ENCODE peak calls at places on chromosomes 13 and 19, in eight cellular contexts. I is AG04450, L is cortex of kidney, E is DMS79, Q is myocyte, F is frontal cortex, O is A172, G is NCI-H146. D is an unnamed sample.

GRCh38 chr19:49447485-49448431 is 3.9 kb downstream of the PIH1D1 start:
- DNase-seq in I (no peak), L (no peak), E (no peak), Q (no peak), F (no peak), O (no peak), G (peak), D (no peak)

GRCh38 chr13:44230736-44231135 is 142.9 kb upstream of the SERP2 start:
- DNase-seq in I (no peak), L (no peak), E (no peak), Q (no peak), F (no peak), O (peak), G (no peak), D (no peak)

GRCh38 chr19:5595129-5595528 is 27.4 kb upstream of the TINCR start:
- DNase-seq in I (no peak), L (no peak), E (no peak), Q (no peak), F (no peak), O (no peak), G (no peak), D (no peak)

GRCh38 chr19:2495130-2495641 is 19.3 kb downstream of the GADD45B start:
- DNase-seq in I (no peak), L (no peak), E (no peak), Q (peak), F (peak), O (peak), G (no peak), D (no peak)

GRCh38 chr19:42091300-42092266 is 15.6 kb downstream of the ZNF574 start:
- DNase-seq in I (no peak), L (no peak), E (no peak), Q (peak), F (no peak), O (no peak), G (no peak), D (no peak)

GRCh38 chr13:51068501-51068900 is 42.6 kb downstream of the C13orf42 start:
- DNase-seq in I (no peak), L (no peak), E (no peak), Q (peak), F (no peak), O (no peak), G (no peak), D (no peak)

GRCh38 chr13:21243045-21243842 is 66.8 kb downstream of the MRPL57 start:
- DNase-seq in I (no peak), L (no peak), E (peak), Q (no peak), F (no peak), O (no peak), G (peak), D (no peak)

GRCh38 chr19:4378886-4379285 is 21.5 kb downstream of the SH3GL1 start:
- DNase-seq in I (no peak), L (no peak), E (no peak), Q (no peak), F (no peak), O (no peak), G (no peak), D (no peak)

GRCh38 chr19:35247526-35248309 is 1.1 kb upstream of the LSR start:
- DNase-seq in I (no peak), L (no peak), E (peak), Q (no peak), F (peak), O (peak), G (peak), D (peak)

GRCh38 chr13:36766295-36766694 is 52.7 kb upstream of the RFXAP start:
- DNase-seq in I (no peak), L (no peak), E (no peak), Q (no peak), F (no peak), O (peak), G (no peak), D (no peak)

GRCh38 chr19:4832776-4833175 is 1.3 kb upstream of the TICAM1 start:
- DNase-seq in I (no peak), L (no peak), E (no peak), Q (no peak), F (no peak), O (no peak), G (no peak), D (no peak)

GRCh38 chr19:23241433-23241832 is 8.8 kb downstream of the ZNF724 start:
- DNase-seq in I (no peak), L (no peak), E (no peak), Q (peak), F (no peak), O (no peak), G (no peak), D (no peak)

GRCh38 chr19:35643255-35644205 is 2.0 kb downstream of the ETV2 start:
- DNase-seq in I (peak), L (no peak), E (peak), Q (peak), F (peak), O (peak), G (peak), D (peak)

GRCh38 chr19:18160792-18161690 is 8.1 kb downstream of the PIK3R2 start:
- DNase-seq in I (no peak), L (no peak), E (no peak), Q (peak), F (peak), O (peak), G (no peak), D (peak)

GRCh38 chr13:43767351-43767901 is 19.3 kb downstream of the ENOX1 start:
- DNase-seq in I (no peak), L (no peak), E (peak), Q (no peak), F (no peak), O (no peak), G (no peak), D (no peak)

GRCh38 chr19:12669272-12670158 is 2.9 kb downstream of the WDR83 start:
- DNase-seq in I (peak), L (no peak), E (peak), Q (peak), F (peak), O (peak), G (peak), D (peak)

GRCh38 chr13:23801141-23801540 is 88.1 kb downstream of the MIPEP start:
- DNase-seq in I (no peak), L (no peak), E (no peak), Q (peak), F (no peak), O (no peak), G (no peak), D (no peak)

GRCh38 chr13:85970727-85971126 is 171.5 kb upstream of the SLITRK6 start:
- DNase-seq in I (no peak), L (no peak), E (no peak), Q (no peak), F (no peak), O (no peak), G (no peak), D (no peak)

GRCh38 chr13:36758345-36758744 is 60.7 kb upstream of the RFXAP start:
- DNase-seq in I (no peak), L (no peak), E (peak), Q (no peak), F (no peak), O (no peak), G (peak), D (no peak)

GRCh38 chr13:113187263-113187669 is 21.2 kb downstream of the PCID2 start:
- DNase-seq in I (peak), L (no peak), E (no peak), Q (peak), F (no peak), O (peak), G (peak), D (no peak)

GRCh38 chr19:15124572-15125231 is 17.5 kb downstream of the SYDE1 start:
- DNase-seq in I (no peak), L (no peak), E (no peak), Q (no peak), F (no peak), O (no peak), G (peak), D (no peak)

GRCh38 chr19:5290336-5291262 is 50.0 kb downstream of the PTPRS start:
- DNase-seq in I (no peak), L (no peak), E (no peak), Q (no peak), F (peak), O (no peak), G (no peak), D (no peak)

GRCh38 chr19:5942991-5943390 is 28.9 kb downstream of the CAPS start:
- DNase-seq in I (no peak), L (no peak), E (no peak), Q (no peak), F (no peak), O (no peak), G (no peak), D (no peak)

GRCh38 chr13:57583529-57583928 is 48.0 kb upstream of the PCDH17 start:
- DNase-seq in I (no peak), L (no peak), E (no peak), Q (no peak), F (no peak), O (no peak), G (peak), D (no peak)

GRCh38 chr19:45069056-45069455 is 7.2 kb downstream of the ZNF296 start:
- DNase-seq in I (no peak), L (no peak), E (no peak), Q (no peak), F (no peak), O (peak), G (no peak), D (no peak)

GRCh38 chr13:51721485-51721884 is 82.5 kb downstream of the DHRS12 start:
- DNase-seq in I (no peak), L (no peak), E (no peak), Q (no peak), F (no peak), O (no peak), G (no peak), D (no peak)

GRCh38 chr13:111531505-111531904 is 211.1 kb downstream of the TEX29 start:
- DNase-seq in I (no peak), L (no peak), E (peak), Q (peak), F (peak), O (peak), G (no peak), D (peak)

GRCh38 chr19:43101950-43102349 is 19.4 kb upstream of the PSG2 start:
- DNase-seq in I (no peak), L (no peak), E (no peak), Q (no peak), F (no peak), O (no peak), G (no peak), D (no peak)

GRCh38 chr19:19866599-19867248 is 1.0 kb downstream of the ZNF253 start:
- DNase-seq in I (no peak), L (no peak), E (peak), Q (peak), F (no peak), O (no peak), G (peak), D (no peak)

GRCh38 chr19:798415-799075 is 1.3 kb downstream of the PTBP1 start:
- DNase-seq in I (no peak), L (no peak), E (no peak), Q (no peak), F (no peak), O (no peak), G (no peak), D (no peak)

GRCh38 chr19:58098682-58098998 is 609 bp upstream of the ZSCAN18 start:
- DNase-seq in I (no peak), L (no peak), E (no peak), Q (no peak), F (no peak), O (no peak), G (no peak), D (no peak)

GRCh38 chr13:109787135-109787954 is 962 bp upstream of the IRS2 start:
- DNase-seq in I (no peak), L (no peak), E (peak), Q (peak), F (peak), O (peak), G (peak), D (peak)

GRCh38 chr19:3784607-3785463 is 1.3 kb downstream of the MATK start:
- DNase-seq in I (no peak), L (no peak), E (no peak), Q (no peak), F (peak), O (peak), G (no peak), D (no peak)

GRCh38 chr19:30167976-30168635 is 204.1 kb upstream of the ZNF536 start:
- DNase-seq in I (no peak), L (no peak), E (no peak), Q (no peak), F (no peak), O (no peak), G (no peak), D (no peak)